ENCODE peak calls at places on chromosomes 3 and 15, in ten cellular contexts. F, H, Z, M, Q, C, S, U, A and G are unnamed samples.

GRCh38 chr15:30065025-30065801 is 17.5 kb upstream of the GOLGA8J start:
- DNase-seq in F (no peak), H (no peak), Z (no peak), M (no peak), Q (no peak), C (no peak), S (no peak), U (no peak), A (no peak), G (no peak)

GRCh38 chr3:102089904-102090492 is 240.7 kb downstream of the NFKBIZ start:
- DNase-seq in F (no peak), H (no peak), Z (no peak), M (no peak), Q (no peak), C (peak; percentile 61), S (no peak), U (no peak), A (no peak), G (no peak)

GRCh38 chr3:14225421-14225820 is 46.8 kb downstream of the LSM3 start:
- DNase-seq in F (no peak), H (no peak), Z (no peak), M (no peak), Q (no peak), C (no peak), S (no peak), U (no peak), A (no peak), G (no peak)

GRCh38 chr3:189841474-189842205 is 210.5 kb downstream of the TP63 start:
- DNase-seq in F (no peak), H (no peak), Z (no peak), M (no peak), Q (no peak), C (no peak), S (no peak), U (no peak), A (peak; percentile 20), G (no peak)

GRCh38 chr3:151567477-151567876 is 106.6 kb upstream of the IGSF10 start:
- DNase-seq in F (no peak), H (no peak), Z (no peak), M (no peak), Q (no peak), C (no peak), S (no peak), U (no peak), A (no peak), G (no peak)

GRCh38 chr3:126313580-126314304 is 43.5 kb downstream of the KLF15 start:
- DNase-seq in F (no peak), H (no peak), Z (no peak), M (no peak), Q (no peak), C (no peak), S (no peak), U (no peak), A (no peak), G (no peak)

GRCh38 chr3:166283856-166284255 is 446.6 kb upstream of the BCHE start:
- DNase-seq in F (no peak), H (no peak), Z (peak; percentile 6), M (no peak), Q (no peak), C (no peak), S (no peak), U (no peak), A (no peak), G (no peak)

GRCh38 chr15:32677238-32677750 is 35.8 kb downstream of the SCG5 start:
- DNase-seq in F (no peak), H (no peak), Z (no peak), M (no peak), Q (no peak), C (no peak), S (peak; percentile 40), U (no peak), A (no peak), G (no peak)

GRCh38 chr15:58465866-58466517 is 34.2 kb downstream of the LIPC start:
- DNase-seq in F (no peak), H (no peak), Z (no peak), M (no peak), Q (no peak), C (no peak), S (no peak), U (no peak), A (no peak), G (no peak)

GRCh38 chr3:155404486-155404885 is 111.0 kb upstream of the STRIT1 start:
- DNase-seq in F (no peak), H (no peak), Z (no peak), M (no peak), Q (no peak), C (no peak), S (peak; percentile 37), U (no peak), A (no peak), G (no peak)